ENCODE peak calls at places on chromosomes 4 and X, in eight cellular contexts. W, U, J, D, H, Y, F and M are unnamed samples. For H3K4me1, the result is how much of the 10 kb centered on the place peaks cover.

GRCh38 chrX:24259544-24260240 is 54.2 kb downstream of the SUPT20HL2 start:
- DNase-seq in F (no peak), D (no peak), J (peak), H (no peak), Y (peak), W (no peak), U (peak), M (no peak)

GRCh38 chr4:106746451-106746850 is 289.7 kb downstream of the DKK2 start:
- DNase-seq in D (no peak), J (no peak), U (no peak), W (no peak), F (no peak), H (no peak), Y (no peak), M (no peak)

GRCh38 chrX:50920132-50920531 is 9.6 kb downstream of the BMP15 start:
- DNase-seq in F (no peak), U (no peak), D (no peak), H (no peak), W (no peak), J (no peak), Y (no peak), M (no peak)

GRCh38 chr4:41142946-41143720 is 71.2 kb downstream of the APBB2 start:
- DNase-seq in F (peak), H (no peak), U (peak), W (peak), D (no peak), J (no peak), Y (no peak), M (no peak)

GRCh38 chrX:19893722-19894121 is 6.3 kb upstream of the SH3KBP1 start:
- DNase-seq in Y (no peak), U (no peak), J (no peak), H (no peak), F (no peak), D (no peak), W (no peak), M (no peak)

GRCh38 chrX:103941201-103941975 is 21.0 kb upstream of the TMSB15B start:
- DNase-seq in J (peak), H (no peak), F (no peak), D (no peak), U (no peak), Y (peak), W (no peak), M (no peak)

GRCh38 chr4:185535818-185536729 is 767 bp upstream of the PDLIM3 start:
- DNase-seq in F (no peak), H (no peak), W (no peak), D (no peak), Y (peak), J (no peak), U (peak), M (no peak)

GRCh38 chr4:8862800-8863758 is 8.6 kb downstream of the HMX1 start:
- DNase-seq in Y (no peak), F (no peak), W (no peak), D (no peak), U (no peak), H (no peak), J (no peak), M (no peak)

GRCh38 chrX:47245156-47245555 is 12.3 kb downstream of the USP11 start:
- DNase-seq in Y (no peak), W (no peak), H (no peak), U (peak), D (no peak), F (no peak), J (no peak), M (no peak)

GRCh38 chr4:173529505-173530325 is at the start of gene HAND2:
- DNase-seq in H (no peak), F (no peak), Y (peak), D (peak), W (no peak), U (peak), J (peak), M (peak)

GRCh38 chr4:36281384-36282106 is at the start of gene DTHD1:
- DNase-seq in W (no peak), H (no peak), J (no peak), U (no peak), D (no peak), F (no peak), Y (no peak), M (no peak)

GRCh38 chr4:128387600-128388351 is 100.2 kb upstream of the PGRMC2 start:
- DNase-seq in U (no peak), J (no peak), D (no peak), W (no peak), H (no peak), F (no peak), Y (no peak), M (no peak)
- H3K4me1 ChIP-seq in U (under half), J (under half), D (under half), W (under half), H (under half), F (under half), Y (under half), M (half or more)

GRCh38 chrX:57379296-57379695 is 92.8 kb downstream of the FAAH2 start:
- DNase-seq in U (no peak), F (no peak), D (no peak), H (no peak), J (no peak), W (no peak), Y (no peak), M (no peak)
- TF ChIP-seq EP300 in U (no peak), F (no peak), D (no peak), H (no peak), J (no peak), W (no peak), Y (no peak), M (no peak)

GRCh38 chr4:89287945-89288344 is 19.7 kb downstream of the GPRIN3 start:
- DNase-seq in H (no peak), F (no peak), J (no peak), D (no peak), U (no peak), Y (no peak), W (no peak), M (no peak)
- H3K4me1 ChIP-seq in H (under half), F (under half), J (under half), D (under half), U (under half), Y (under half), W (under half), M (under half)

GRCh38 chr4:87657525-87657924 is 7.4 kb downstream of the DMP1 start:
- DNase-seq in U (no peak), D (no peak), F (no peak), J (no peak), Y (no peak), H (no peak), W (no peak), M (no peak)
- TF ChIP-seq EP300 in U (no peak), D (no peak), F (no peak), J (no peak), Y (no peak), H (no peak), W (no peak), M (no peak)

DNA sequence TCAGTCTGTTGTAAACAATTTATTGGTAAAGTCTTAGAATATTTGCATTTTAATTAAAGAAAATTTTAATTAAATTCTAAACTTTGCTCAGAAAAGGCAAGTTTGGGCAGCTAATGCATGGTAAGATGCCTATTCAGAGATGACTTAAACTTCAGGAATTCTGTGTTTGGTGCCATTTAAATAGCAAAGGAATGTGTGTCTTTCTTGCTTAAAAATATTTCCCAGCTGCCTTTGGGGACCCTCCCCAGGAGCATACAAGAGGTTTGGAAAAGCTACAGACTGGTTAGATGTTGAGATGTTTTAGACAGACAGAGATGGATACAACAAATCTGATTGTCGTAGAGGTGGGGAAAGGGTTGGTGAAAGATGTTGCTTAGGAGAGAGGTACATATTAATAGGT is 36.5 kb downstream of the AFF2 start:
- DNase-seq in W (no peak), H (no peak), J (no peak), Y (no peak), D (no peak), U (no peak), F (no peak), M (no peak)
- H3K4me1 ChIP-seq in W (under half), H (under half), J (under half), Y (under half), D (under half), U (under half), F (under half), M (under half)

GRCh38 chr4:146442801-146443200 is 78.9 kb downstream of the SLC10A7 start:
- DNase-seq in D (no peak), J (no peak), W (no peak), F (no peak), Y (no peak), H (no peak), U (no peak), M (no peak)
- TF ChIP-seq EP300 in D (no peak), J (no peak), W (no peak), F (no peak), Y (no peak), H (no peak), U (no peak), M (no peak)

DNA sequence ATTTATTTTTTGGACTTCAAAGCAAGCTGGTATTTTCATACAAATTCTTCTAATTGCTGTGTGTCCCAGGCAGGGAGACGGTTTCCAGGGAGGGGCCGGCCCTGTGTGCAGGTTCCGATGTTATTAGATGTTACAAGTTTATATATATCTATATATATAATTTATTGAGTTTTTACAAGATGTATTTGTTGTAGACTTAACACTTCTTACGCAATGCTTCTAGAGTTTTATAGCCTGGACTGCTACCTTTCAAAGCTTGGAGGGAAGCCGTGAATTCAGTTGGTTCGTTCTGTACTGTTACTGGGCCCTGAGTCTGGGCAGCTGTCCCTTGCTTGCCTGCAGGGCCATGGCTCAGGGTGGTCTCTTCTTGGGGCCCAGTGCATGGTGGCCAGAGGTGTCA is 15.3 kb downstream of the FGFR3 start:
- DNase-seq in D (no peak), F (no peak), U (no peak), W (no peak), J (no peak), H (no peak), Y (no peak), M (no peak)
- H3K4me1 ChIP-seq in D (under half), F (under half), U (under half), W (under half), J (under half), H (under half), Y (under half), M (under half)